ENCODE peak calls at places on chromosomes 11 and 22, in four cellular contexts. T, A, E and G are unnamed samples.

GRCh38 chr11:61962213-61963015 is 5.0 kb downstream of the FTH1 start:
- DNase-seq in T (no peak), A (no peak), E (no peak), G (no peak)

GRCh38 chr22:36197065-36197440 is 4.6 kb downstream of the APOL4 start:
- DNase-seq in T (peak), A (peak), E (no peak), G (no peak)

GRCh38 chr11:10205928-10206327 is 88.1 kb downstream of the SBF2 start:
- DNase-seq in T (peak), A (no peak), E (no peak), G (no peak)

GRCh38 chr22:47213571-47214230 is 451.3 kb downstream of the TBC1D22A start:
- DNase-seq in T (peak), A (no peak), E (peak), G (no peak)

GRCh38 chr11:16750417-16750816 is 12.0 kb downstream of the C11orf58 start:
- DNase-seq in T (peak), A (no peak), E (no peak), G (no peak)

GRCh38 chr11:2521081-2521480 is 76.3 kb downstream of the KCNQ1 start:
- DNase-seq in T (no peak), A (peak), E (no peak), G (no peak)

GRCh38 chr22:19004471-19004870 is 68.4 kb upstream of the PRODH start:
- DNase-seq in T (no peak), A (no peak), E (no peak), G (no peak)

GRCh38 chr22:31940506-31940905 is 3.8 kb upstream of the YWHAH start:
- DNase-seq in T (no peak), A (no peak), E (no peak), G (no peak)

GRCh38 chr11:100927579-100927978 is 202.0 kb downstream of the PGR start:
- DNase-seq in T (peak), A (no peak), E (no peak), G (no peak)

GRCh38 chr11:15667127-15667725 is 552.5 kb downstream of the INSC start:
- DNase-seq in T (no peak), A (no peak), E (no peak), G (no peak)

GRCh38 chr11:132312616-132313210 is 942.3 kb downstream of the NTM start:
- DNase-seq in T (peak), A (no peak), E (no peak), G (no peak)

GRCh38 chr11:108122166-108122628 is 830 bp downstream of the ACAT1 start:
- DNase-seq in T (peak), A (no peak), E (no peak), G (no peak)

GRCh38 chr22:41799486-41800347 is 762 bp upstream of the CCDC134 start:
- DNase-seq in T (no peak), A (peak), E (peak), G (peak)

GRCh38 chr11:261624-262023 is 16.6 kb upstream of the NLRP6 start:
- DNase-seq in T (no peak), A (no peak), E (no peak), G (no peak)

GRCh38 chr11:129453293-129453721 is 77.7 kb downstream of the BARX2 start:
- DNase-seq in T (no peak), A (no peak), E (no peak), G (no peak)

GRCh38 chr11:57001674-57002401 is 13.1 kb downstream of the OR5AK2 start:
- DNase-seq in T (no peak), A (no peak), E (no peak), G (no peak)

GRCh38 chr11:72239296-72239848 is 4.6 kb downstream of the PHOX2A start:
- DNase-seq in T (peak), A (peak), E (no peak), G (no peak)